ENCODE peak calls at places on chromosomes 7 and 10, in five cellular contexts. E, J, U, V and W are unnamed samples. For H3K27me3 and H3K4me1, the result is how much of the 10 kb centered on the place peaks cover.

GRCh38 chr10:119355930-119356329 is 148.6 kb downstream of the GRK5 start:
- DNase-seq in E (peak), J (no peak), U (no peak), V (no peak), W (no peak)

GRCh38 chr7:111357691-111358090 is 204.6 kb downstream of the IMMP2L start:
- DNase-seq in E (no peak), J (no peak), U (no peak), V (no peak), W (no peak)

GRCh38 chr7:95687759-95688343 is 84.5 kb upstream of the DYNC1I1 start:
- DNase-seq in E (peak), J (no peak), U (peak), V (no peak), W (peak)

GRCh38 chr7:141232286-141233051 is 158.6 kb downstream of the TMEM178B start:
- DNase-seq in E (no peak), J (no peak), U (no peak), V (no peak), W (no peak)

GRCh38 chr10:43284341-43284910 is 17.6 kb upstream of the RASGEF1A start:
- DNase-seq in E (peak), J (no peak), U (no peak), V (no peak), W (no peak)

GRCh38 chr10:29063806-29064644 is 224.8 kb upstream of the LYZL1 start:
- DNase-seq in E (no peak), J (no peak), U (no peak), V (no peak), W (no peak)

GRCh38 chr7:43530553-43531410 is 52.1 kb upstream of the STK17A start:
- DNase-seq in E (no peak), J (no peak), U (no peak), V (no peak), W (no peak)

GRCh38 chr7:130290745-130291144 is 2.2 kb upstream of the CPA4 start:
- DNase-seq in E (no peak), J (no peak), U (no peak), V (no peak), W (no peak)

GRCh38 chr7:139203992-139204391 is 27.0 kb upstream of the UBN2 start:
- DNase-seq in E (peak), J (no peak), U (no peak), V (no peak), W (no peak)

GRCh38 chr10:88114368-88114767 is 250.9 kb downstream of the PTEN start:
- DNase-seq in E (peak), J (no peak), U (peak), V (no peak), W (peak)

GRCh38 chr10:78301891-78302738 is 268.5 kb downstream of the RPS24 start:
- DNase-seq in E (peak), J (peak), U (no peak), V (no peak), W (no peak)

GRCh38 chr10:112208292-112208691 is 24.7 kb upstream of the GPAM start:
- DNase-seq in E (no peak), J (no peak), U (no peak), V (no peak), W (no peak)

GRCh38 chr7:27277628-27278027 is 35.0 kb downstream of the EVX1 start:
- DNase-seq in E (peak), J (no peak), U (no peak), V (no peak), W (peak)

GRCh38 chr7:131218727-131219128 is 108.9 kb upstream of the MKLN1 start:
- DNase-seq in E (no peak), J (no peak), U (no peak), V (no peak), W (no peak)

GRCh38 chr7:155465761-155466141 is 7.8 kb downstream of the EN2 start:
- DNase-seq in E (no peak), J (no peak), U (no peak), V (no peak), W (no peak)

GRCh38 chr7:155464948-155465739 is 7.2 kb downstream of the EN2 start:
- DNase-seq in E (no peak), J (no peak), U (no peak), V (no peak), W (no peak)

GRCh38 chr7:155467846-155468821 is 10.2 kb downstream of the EN2 start:
- DNase-seq in E (peak), J (no peak), U (no peak), V (no peak), W (no peak)

GRCh38 chr7:155466142-155466813 is 8.3 kb downstream of the EN2 start:
- DNase-seq in E (no peak), J (no peak), U (no peak), V (no peak), W (no peak)

GRCh38 chr7:155466814-155467675 is 9.1 kb downstream of the EN2 start:
- DNase-seq in E (peak), J (no peak), U (no peak), V (no peak), W (no peak)
- H3K27me3 ChIP-seq in E (half or more), J (half or more), U (under half), V (half or more), W (half or more)

GRCh38 chr10:80081801-80082750 is 3.6 kb downstream of the TMEM254 start:
- DNase-seq in E (peak), J (no peak), U (no peak), V (no peak), W (no peak)

GRCh38 chr10:80077869-80078447 is 507 bp upstream of the TMEM254 start:
- DNase-seq in E (no peak), J (no peak), U (no peak), V (no peak), W (no peak)

GRCh38 chr10:80079312-80079613 is 798 bp downstream of the TMEM254 start:
- DNase-seq in E (no peak), J (no peak), U (no peak), V (no peak), W (no peak)

GRCh38 chr10:80078448-80079311 is at the start of gene TMEM254:
- DNase-seq in E (peak), J (peak), U (peak), V (peak), W (peak)

DNA sequence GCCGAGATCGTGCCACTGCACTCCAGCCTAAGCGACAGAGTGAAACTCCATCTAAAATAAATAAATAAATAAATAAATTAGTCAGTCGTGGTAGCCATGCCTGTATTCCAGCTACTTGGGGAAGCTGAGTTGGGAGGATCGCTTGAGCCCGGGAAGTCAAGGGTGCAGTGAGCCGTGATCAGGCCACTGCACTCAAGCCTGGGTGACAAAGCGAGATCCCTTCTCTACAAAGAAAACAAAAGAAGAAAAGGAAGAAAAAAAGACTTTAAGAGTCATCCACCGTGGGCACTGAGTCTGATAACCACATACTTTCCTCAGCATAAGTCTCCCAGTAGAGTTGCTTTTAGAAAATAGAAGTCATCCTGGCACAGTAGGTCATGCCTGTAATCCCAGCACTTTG is 2.6 kb downstream of the TMEM254 start:
- DNase-seq in E (no peak), J (no peak), U (no peak), V (no peak), W (no peak)
- H3K4me1 ChIP-seq in E (under half), J (under half), U (under half), V (under half), W (under half)

GRCh38 chr7:121330053-121330833 is 1.4 kb downstream of the WNT16 start:
- DNase-seq in E (peak), J (no peak), U (no peak), V (no peak), W (no peak)

GRCh38 chr7:121328508-121329459 is at the start of gene WNT16:
- DNase-seq in E (peak), J (no peak), U (peak), V (no peak), W (no peak)

GRCh38 chr7:121329460-121330052 is 756 bp downstream of the WNT16 start:
- DNase-seq in E (peak), J (no peak), U (no peak), V (no peak), W (no peak)

GRCh38 chr7:121331048-121331447 is 2.2 kb downstream of the WNT16 start:
- DNase-seq in E (no peak), J (no peak), U (no peak), V (no peak), W (no peak)

DNA sequence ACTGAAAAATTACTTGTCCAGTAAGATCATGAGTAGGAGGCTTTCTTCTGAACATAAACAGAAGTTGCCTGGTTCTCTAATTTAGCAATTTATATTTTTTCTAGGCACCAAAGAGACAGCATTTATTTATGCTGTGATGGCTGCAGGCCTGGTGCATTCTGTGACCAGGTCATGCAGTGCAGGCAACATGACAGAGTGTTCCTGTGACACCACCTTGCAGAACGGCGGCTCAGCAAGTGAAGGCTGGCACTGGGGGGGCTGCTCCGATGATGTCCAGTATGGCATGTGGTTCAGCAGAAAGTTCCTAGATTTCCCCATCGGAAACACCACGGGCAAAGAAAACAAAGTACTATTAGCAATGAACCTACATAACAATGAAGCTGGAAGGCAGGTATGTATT is 2.8 kb downstream of the WNT16 start:
- DNase-seq in E (no peak), J (no peak), U (no peak), V (no peak), W (no peak)
- H3K27me3 ChIP-seq in E (half or more), J (under half), U (under half), V (under half), W (half or more)

GRCh38 chr7:135964254-135964653 is 12.9 kb downstream of the MTPN start:
- DNase-seq in E (no peak), J (no peak), U (no peak), V (no peak), W (no peak)
- H3K4me1 ChIP-seq in E (under half), J (under half), U (under half), V (under half), W (under half)